ENCODE peak calls at places on chromosomes 2 and 18, in six cellular contexts. A is AG04450, Y is fibroblast of the conjunctiva, H is A549, V is upper lobe of right lung, O is kidney. G is an unnamed sample.

GRCh38 chr18:25053484-25053883 is 298.5 kb downstream of the ZNF521 start:
- DNase-seq in O (no peak), Y (no peak), V (no peak), H (no peak), A (no peak), G (no peak)

GRCh38 chr2:119253760-119254600 is 30.3 kb downstream of the STEAP3 start:
- DNase-seq in Y (no peak), H (no peak), A (no peak), V (no peak), O (no peak), G (no peak)

GRCh38 chr2:79065176-79065575 is 22.6 kb downstream of the REG1B start:
- DNase-seq in Y (no peak), O (no peak), V (no peak), H (no peak), A (no peak), G (no peak)

GRCh38 chr2:15728247-15728721 is 136.6 kb downstream of the DDX1 start:
- DNase-seq in O (no peak), V (no peak), A (no peak), Y (no peak), H (no peak), G (no peak)

GRCh38 chr2:176653856-176654443 is 384.7 kb downstream of the MTX2 start:
- DNase-seq in A (peak; percentile 4), H (peak; percentile 44), O (peak; percentile 84), V (no peak), Y (peak; percentile 36), G (peak; percentile 72)

GRCh38 chr2:217972037-217972436 is 30.8 kb downstream of the TNS1 start:
- DNase-seq in V (no peak), Y (no peak), H (no peak), A (no peak), O (no peak), G (no peak)

GRCh38 chr2:11938196-11938595 is 191.8 kb downstream of the LPIN1 start:
- DNase-seq in H (no peak), Y (no peak), O (no peak), V (no peak), A (peak; percentile 56), G (no peak)

GRCh38 chr2:191646612-191646902 is 31.4 kb upstream of the NABP1 start:
- DNase-seq in O (no peak), V (no peak), H (no peak), Y (no peak), A (no peak), G (no peak)

GRCh38 chr2:141968377-141968920 is 162.4 kb downstream of the LRP1B start:
- DNase-seq in A (no peak), O (no peak), V (no peak), Y (no peak), H (no peak), G (no peak)

GRCh38 chr2:20634430-20635095 is 16.3 kb downstream of the HS1BP3 start:
- DNase-seq in H (no peak), A (peak; percentile 32), O (peak; percentile 74), V (no peak), Y (peak; percentile 27), G (peak; percentile 70)

GRCh38 chr2:71423817-71424420 is 29.4 kb upstream of the DYSF start:
- DNase-seq in V (no peak), O (no peak), A (no peak), H (no peak), Y (no peak), G (no peak)

GRCh38 chr2:239890347-239890746 is 134.8 kb downstream of the NDUFA10 start:
- DNase-seq in Y (no peak), A (no peak), H (no peak), O (no peak), V (no peak), G (no peak)

GRCh38 chr2:187302146-187302545 is 145.9 kb downstream of the CALCRL start:
- DNase-seq in H (no peak), Y (peak; percentile 9), V (no peak), A (no peak), O (no peak), G (no peak)

GRCh38 chr2:197052371-197052770 is 125.9 kb upstream of the PGAP1 start:
- DNase-seq in V (no peak), Y (no peak), O (no peak), H (no peak), A (no peak), G (no peak)

GRCh38 chr2:185219981-185220380 is 518.6 kb upstream of the FSIP2 start:
- DNase-seq in H (no peak), Y (no peak), A (no peak), O (no peak), V (no peak), G (peak; percentile 36)

GRCh38 chr2:164981217-164981990 is 26.1 kb upstream of the SLC38A11 start:
- DNase-seq in A (no peak), Y (no peak), O (no peak), H (no peak), V (no peak), G (no peak)